ENCODE peak calls at places on chromosomes 3 and 15, in ten cellular contexts. One of them, this sample, is unnamed.

GRCh38 chr3:197518794-197519451 is 36.8 kb downstream of the BDH1 start:
- DNase-seq in CD4-positive, alpha-beta T cell: peak; percentile 8
- DNase-seq in HFFc6: no peak
- DNase-seq in neural crest cell: no peak
- DNase-seq in uterus: no peak
- DNase-seq in B cell: peak; percentile 37
- DNase-seq in OCI-LY7: peak; percentile 29
- DNase-seq in endothelial cell: no peak
- DNase-seq in astrocyte of the spinal cord: no peak
- DNase-seq in omental fat pad: no peak
- DNase-seq in this sample: no peak

GRCh38 chr15:92079047-92079446 is 225.5 kb downstream of the SLCO3A1 start:
- DNase-seq in CD4-positive, alpha-beta T cell: no peak
- DNase-seq in HFFc6: no peak
- DNase-seq in neural crest cell: no peak
- DNase-seq in uterus: no peak
- DNase-seq in B cell: no peak
- DNase-seq in OCI-LY7: peak; percentile 51
- DNase-seq in endothelial cell: no peak
- DNase-seq in astrocyte of the spinal cord: no peak
- DNase-seq in omental fat pad: no peak
- DNase-seq in this sample: no peak

GRCh38 chr15:31367730-31368344 is 41.2 kb downstream of the KLF13 start:
- DNase-seq in CD4-positive, alpha-beta T cell: no peak
- DNase-seq in HFFc6: no peak
- DNase-seq in neural crest cell: no peak
- DNase-seq in uterus: no peak
- DNase-seq in B cell: no peak
- DNase-seq in OCI-LY7: peak; percentile 61
- DNase-seq in endothelial cell: no peak
- DNase-seq in astrocyte of the spinal cord: no peak
- DNase-seq in omental fat pad: no peak
- DNase-seq in this sample: no peak

GRCh38 chr15:55535436-55535835 is 27.4 kb upstream of the DNAAF4 start:
- DNase-seq in CD4-positive, alpha-beta T cell: peak; percentile 21
- DNase-seq in HFFc6: no peak
- DNase-seq in neural crest cell: no peak
- DNase-seq in uterus: no peak
- DNase-seq in B cell: no peak
- DNase-seq in OCI-LY7: peak; percentile 44
- DNase-seq in endothelial cell: no peak
- DNase-seq in astrocyte of the spinal cord: no peak
- DNase-seq in omental fat pad: no peak
- DNase-seq in this sample: no peak

GRCh38 chr15:94236638-94237037 is 5.3 kb downstream of the MCTP2 start:
- DNase-seq in CD4-positive, alpha-beta T cell: no peak
- DNase-seq in HFFc6: no peak
- DNase-seq in neural crest cell: no peak
- DNase-seq in uterus: no peak
- DNase-seq in B cell: no peak
- DNase-seq in OCI-LY7: no peak
- DNase-seq in endothelial cell: no peak
- DNase-seq in astrocyte of the spinal cord: no peak
- DNase-seq in omental fat pad: no peak
- DNase-seq in this sample: no peak

GRCh38 chr3:190586631-190587000 is 72.7 kb downstream of the IL1RAP start:
- DNase-seq in CD4-positive, alpha-beta T cell: no peak
- DNase-seq in HFFc6: peak; percentile 53
- DNase-seq in neural crest cell: no peak
- DNase-seq in uterus: no peak
- DNase-seq in B cell: peak; percentile 8
- DNase-seq in OCI-LY7: no peak
- DNase-seq in endothelial cell: no peak
- DNase-seq in astrocyte of the spinal cord: peak; percentile 60
- DNase-seq in omental fat pad: no peak
- DNase-seq in this sample: no peak

GRCh38 chr3:172595648-172596393 is 72.6 kb upstream of the TNFSF10 start:
- DNase-seq in CD4-positive, alpha-beta T cell: peak; percentile 38
- DNase-seq in HFFc6: peak; percentile 15
- DNase-seq in neural crest cell: no peak
- DNase-seq in uterus: peak; percentile 49
- DNase-seq in B cell: peak; percentile 64
- DNase-seq in OCI-LY7: peak; percentile 48
- DNase-seq in endothelial cell: no peak
- DNase-seq in astrocyte of the spinal cord: peak; percentile 71
- DNase-seq in omental fat pad: no peak
- DNase-seq in this sample: no peak

GRCh38 chr3:10772230-10773161 is 43.5 kb upstream of the SLC6A11 start:
- DNase-seq in CD4-positive, alpha-beta T cell: no peak
- DNase-seq in HFFc6: no peak
- DNase-seq in neural crest cell: no peak
- DNase-seq in uterus: no peak
- DNase-seq in B cell: no peak
- DNase-seq in OCI-LY7: no peak
- DNase-seq in endothelial cell: peak; percentile 29
- DNase-seq in astrocyte of the spinal cord: no peak
- DNase-seq in omental fat pad: no peak
- DNase-seq in this sample: no peak

GRCh38 chr3:127041264-127041820 is 58.4 kb downstream of the PLXNA1 start:
- DNase-seq in CD4-positive, alpha-beta T cell: no peak
- DNase-seq in HFFc6: no peak
- DNase-seq in neural crest cell: no peak
- DNase-seq in uterus: no peak
- DNase-seq in B cell: no peak
- DNase-seq in OCI-LY7: no peak
- DNase-seq in endothelial cell: no peak
- DNase-seq in astrocyte of the spinal cord: no peak
- DNase-seq in omental fat pad: no peak
- DNase-seq in this sample: no peak

GRCh38 chr3:154176036-154176435 is 54.8 kb downstream of the ARHGEF26 start:
- DNase-seq in CD4-positive, alpha-beta T cell: no peak
- DNase-seq in HFFc6: no peak
- DNase-seq in neural crest cell: no peak
- DNase-seq in uterus: no peak
- DNase-seq in B cell: no peak
- DNase-seq in OCI-LY7: no peak
- DNase-seq in endothelial cell: no peak
- DNase-seq in astrocyte of the spinal cord: no peak
- DNase-seq in omental fat pad: no peak
- DNase-seq in this sample: no peak

GRCh38 chr15:42059661-42060476 is 34.5 kb downstream of the PLA2G4D start:
- DNase-seq in CD4-positive, alpha-beta T cell: peak; percentile 61
- DNase-seq in HFFc6: peak; percentile 7
- DNase-seq in neural crest cell: peak; percentile 74
- DNase-seq in uterus: no peak
- DNase-seq in B cell: peak; percentile 75
- DNase-seq in OCI-LY7: peak; percentile 70
- DNase-seq in endothelial cell: peak; percentile 75
- DNase-seq in astrocyte of the spinal cord: peak; percentile 22
- DNase-seq in omental fat pad: peak; percentile 84
- DNase-seq in this sample: peak; percentile 60

GRCh38 chr3:195195321-195196209 is 75.4 kb downstream of the XXYLT1 start:
- DNase-seq in CD4-positive, alpha-beta T cell: no peak
- DNase-seq in HFFc6: no peak
- DNase-seq in neural crest cell: peak; percentile 54
- DNase-seq in uterus: peak; percentile 16
- DNase-seq in B cell: no peak
- DNase-seq in OCI-LY7: no peak
- DNase-seq in endothelial cell: no peak
- DNase-seq in astrocyte of the spinal cord: peak; percentile 69
- DNase-seq in omental fat pad: no peak
- DNase-seq in this sample: no peak

GRCh38 chr3:152061296-152061695 is 187.9 kb downstream of the SUCNR1 start:
- DNase-seq in CD4-positive, alpha-beta T cell: no peak
- DNase-seq in HFFc6: no peak
- DNase-seq in neural crest cell: no peak
- DNase-seq in uterus: no peak
- DNase-seq in B cell: no peak
- DNase-seq in OCI-LY7: no peak
- DNase-seq in endothelial cell: no peak
- DNase-seq in astrocyte of the spinal cord: no peak
- DNase-seq in omental fat pad: no peak
- DNase-seq in this sample: no peak

GRCh38 chr3:193764959-193765358 is 172.0 kb downstream of the OPA1 start:
- DNase-seq in CD4-positive, alpha-beta T cell: no peak
- DNase-seq in HFFc6: no peak
- DNase-seq in neural crest cell: no peak
- DNase-seq in uterus: no peak
- DNase-seq in B cell: no peak
- DNase-seq in OCI-LY7: no peak
- DNase-seq in endothelial cell: no peak
- DNase-seq in astrocyte of the spinal cord: no peak
- DNase-seq in omental fat pad: no peak
- DNase-seq in this sample: no peak

GRCh38 chr15:40088929-40089755 is 19.5 kb downstream of the BMF start:
- DNase-seq in CD4-positive, alpha-beta T cell: no peak
- DNase-seq in HFFc6: no peak
- DNase-seq in neural crest cell: no peak
- DNase-seq in uterus: peak; percentile 28
- DNase-seq in B cell: no peak
- DNase-seq in OCI-LY7: no peak
- DNase-seq in endothelial cell: no peak
- DNase-seq in astrocyte of the spinal cord: no peak
- DNase-seq in omental fat pad: no peak
- DNase-seq in this sample: no peak

GRCh38 chr15:59997070-59997701 is 6.9 kb upstream of the FOXB1 start:
- DNase-seq in CD4-positive, alpha-beta T cell: peak; percentile 39
- DNase-seq in HFFc6: no peak
- DNase-seq in neural crest cell: no peak
- DNase-seq in uterus: no peak
- DNase-seq in B cell: peak; percentile 51
- DNase-seq in OCI-LY7: no peak
- DNase-seq in endothelial cell: no peak
- DNase-seq in astrocyte of the spinal cord: no peak
- DNase-seq in omental fat pad: no peak
- DNase-seq in this sample: no peak

GRCh38 chr15:92394327-92395175 is 870 bp downstream of the ST8SIA2 start:
- DNase-seq in CD4-positive, alpha-beta T cell: no peak
- DNase-seq in HFFc6: no peak
- DNase-seq in neural crest cell: peak; percentile 74
- DNase-seq in uterus: no peak
- DNase-seq in B cell: no peak
- DNase-seq in OCI-LY7: no peak
- DNase-seq in endothelial cell: peak; percentile 44
- DNase-seq in astrocyte of the spinal cord: peak; percentile 16
- DNase-seq in omental fat pad: no peak
- DNase-seq in this sample: no peak

GRCh38 chr3:190718691-190719090 is 143.8 kb downstream of the GMNC start:
- DNase-seq in CD4-positive, alpha-beta T cell: no peak
- DNase-seq in HFFc6: peak; percentile 46
- DNase-seq in neural crest cell: no peak
- DNase-seq in uterus: no peak
- DNase-seq in B cell: no peak
- DNase-seq in OCI-LY7: no peak
- DNase-seq in endothelial cell: no peak
- DNase-seq in astrocyte of the spinal cord: peak; percentile 84
- DNase-seq in omental fat pad: no peak
- DNase-seq in this sample: no peak

GRCh38 chr3:48425281-48425812 is 4.5 kb downstream of the PLXNB1 start:
- DNase-seq in CD4-positive, alpha-beta T cell: no peak
- DNase-seq in HFFc6: no peak
- DNase-seq in neural crest cell: no peak
- DNase-seq in uterus: peak; percentile 65
- DNase-seq in B cell: no peak
- DNase-seq in OCI-LY7: no peak
- DNase-seq in endothelial cell: no peak
- DNase-seq in astrocyte of the spinal cord: no peak
- DNase-seq in omental fat pad: no peak
- DNase-seq in this sample: no peak

DNA sequence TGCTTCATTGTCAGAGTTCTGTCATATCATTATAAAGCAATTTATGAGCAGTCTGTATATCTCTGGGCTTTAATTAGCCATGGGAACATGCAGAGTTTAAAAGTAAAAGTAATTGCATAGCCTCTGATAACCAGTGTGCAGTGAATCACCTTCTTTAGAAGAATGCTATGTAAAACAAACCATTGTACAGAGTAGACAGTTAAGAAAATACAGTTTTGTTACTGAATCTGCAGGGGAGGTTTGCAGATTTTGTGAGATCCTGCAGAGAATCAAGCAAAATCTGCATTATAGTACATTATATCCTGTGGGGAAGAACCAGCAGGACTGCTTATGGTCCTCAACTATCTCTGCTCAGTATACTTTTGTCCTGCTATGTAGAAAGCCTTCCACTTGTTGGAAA is 396.2 kb upstream of the NAALADL2 start:
- DNase-seq in CD4-positive, alpha-beta T cell: no peak
- DNase-seq in HFFc6: no peak
- DNase-seq in neural crest cell: no peak
- DNase-seq in uterus: no peak
- DNase-seq in B cell: no peak
- DNase-seq in OCI-LY7: no peak
- DNase-seq in endothelial cell: no peak
- DNase-seq in astrocyte of the spinal cord: peak; percentile 48
- DNase-seq in omental fat pad: no peak
- DNase-seq in this sample: no peak
- TF ChIP-seq CTCF in CD4-positive, alpha-beta T cell: no peak
- TF ChIP-seq CTCF in HFFc6: no peak
- TF ChIP-seq CTCF in neural crest cell: no peak
- TF ChIP-seq CTCF in uterus: no peak
- TF ChIP-seq CTCF in B cell: no peak
- TF ChIP-seq CTCF in OCI-LY7: no peak
- TF ChIP-seq CTCF in endothelial cell: no peak
- TF ChIP-seq CTCF in astrocyte of the spinal cord: no peak
- TF ChIP-seq CTCF in omental fat pad: no peak
- TF ChIP-seq CTCF in this sample: no peak

GRCh38 chr3:185654758-185655145 is 68.7 kb downstream of the SENP2 start:
- DNase-seq in CD4-positive, alpha-beta T cell: no peak
- DNase-seq in HFFc6: no peak
- DNase-seq in neural crest cell: no peak
- DNase-seq in uterus: no peak
- DNase-seq in B cell: no peak
- DNase-seq in OCI-LY7: no peak
- DNase-seq in endothelial cell: no peak
- DNase-seq in astrocyte of the spinal cord: no peak
- DNase-seq in omental fat pad: no peak
- DNase-seq in this sample: no peak
- TF ChIP-seq CTCF in CD4-positive, alpha-beta T cell: no peak
- TF ChIP-seq CTCF in HFFc6: no peak
- TF ChIP-seq CTCF in neural crest cell: no peak
- TF ChIP-seq CTCF in uterus: no peak
- TF ChIP-seq CTCF in B cell: no peak
- TF ChIP-seq CTCF in OCI-LY7: no peak
- TF ChIP-seq CTCF in endothelial cell: no peak
- TF ChIP-seq CTCF in astrocyte of the spinal cord: no peak
- TF ChIP-seq CTCF in omental fat pad: no peak
- TF ChIP-seq CTCF in this sample: no peak

GRCh38 chr3:41503998-41504623 is 304.8 kb downstream of the CTNNB1 start:
- DNase-seq in CD4-positive, alpha-beta T cell: no peak
- DNase-seq in HFFc6: no peak
- DNase-seq in neural crest cell: no peak
- DNase-seq in uterus: no peak
- DNase-seq in B cell: no peak
- DNase-seq in OCI-LY7: no peak
- DNase-seq in endothelial cell: no peak
- DNase-seq in astrocyte of the spinal cord: no peak
- DNase-seq in omental fat pad: no peak
- DNase-seq in this sample: no peak
- TF ChIP-seq CTCF in CD4-positive, alpha-beta T cell: no peak
- TF ChIP-seq CTCF in HFFc6: no peak
- TF ChIP-seq CTCF in neural crest cell: no peak
- TF ChIP-seq CTCF in uterus: no peak
- TF ChIP-seq CTCF in B cell: no peak
- TF ChIP-seq CTCF in OCI-LY7: no peak
- TF ChIP-seq CTCF in endothelial cell: no peak
- TF ChIP-seq CTCF in astrocyte of the spinal cord: no peak
- TF ChIP-seq CTCF in omental fat pad: no peak
- TF ChIP-seq CTCF in this sample: no peak

GRCh38 chr3:164806188-164806587 is 272.1 kb downstream of the SI start:
- DNase-seq in CD4-positive, alpha-beta T cell: no peak
- DNase-seq in HFFc6: no peak
- DNase-seq in neural crest cell: no peak
- DNase-seq in uterus: no peak
- DNase-seq in B cell: no peak
- DNase-seq in OCI-LY7: no peak
- DNase-seq in endothelial cell: no peak
- DNase-seq in astrocyte of the spinal cord: no peak
- DNase-seq in omental fat pad: no peak
- DNase-seq in this sample: no peak
- TF ChIP-seq CTCF in CD4-positive, alpha-beta T cell: no peak
- TF ChIP-seq CTCF in HFFc6: no peak
- TF ChIP-seq CTCF in neural crest cell: no peak
- TF ChIP-seq CTCF in uterus: no peak
- TF ChIP-seq CTCF in B cell: no peak
- TF ChIP-seq CTCF in OCI-LY7: no peak
- TF ChIP-seq CTCF in endothelial cell: no peak
- TF ChIP-seq CTCF in astrocyte of the spinal cord: no peak
- TF ChIP-seq CTCF in omental fat pad: no peak
- TF ChIP-seq CTCF in this sample: no peak